ENCODE peak calls at places on chromosomes 3 and 15, in five cellular contexts. K is germinal center, J is right cardiac atrium, U is AG20443, G is neuronal stem cell. L is an unnamed sample.

GRCh38 chr3:20539666-20540460 is 353.9 kb upstream of the SGO1 start:
- DNase-seq in U (no peak), J (no peak), G (no peak), K (no peak), L (no peak)

GRCh38 chr15:94538280-94538679 is 306.9 kb downstream of the MCTP2 start:
- DNase-seq in G (no peak), J (no peak), K (no peak), U (no peak), L (no peak)

GRCh38 chr3:13091898-13092620 is 18.8 kb upstream of the IQSEC1 start:
- DNase-seq in J (peak), K (peak), U (peak), G (peak), L (peak)

GRCh38 chr3:142278451-142278850 is 53.1 kb upstream of the GK5 start:
- DNase-seq in U (peak), K (no peak), G (no peak), J (no peak), L (no peak)

GRCh38 chr15:31352911-31353811 is 26.5 kb downstream of the KLF13 start:
- DNase-seq in J (peak), G (no peak), U (peak), K (peak), L (peak)

GRCh38 chr15:101320501-101321052 is 25.5 kb upstream of the SNRPA1 start:
- DNase-seq in G (peak), J (peak), K (peak), U (peak), L (peak)

GRCh38 chr3:107271787-107272387 is 105.4 kb upstream of the CCDC54 start:
- DNase-seq in G (no peak), U (peak), K (peak), J (no peak), L (peak)

GRCh38 chr3:100891033-100891432 is 102.2 kb downstream of the ABI3BP start:
- DNase-seq in J (no peak), U (no peak), K (no peak), G (no peak), L (no peak)

GRCh38 chr3:40120816-40121215 is 188.7 kb upstream of the EIF1B start:
- DNase-seq in U (peak), J (no peak), G (no peak), K (no peak), L (no peak)

GRCh38 chr3:129592362-129593150 is 13.9 kb downstream of the PLXND1 start:
- DNase-seq in G (no peak), K (peak), J (peak), U (peak), L (no peak)

GRCh38 chr3:111904376-111905241 is 45.5 kb downstream of the PHLDB2 start:
- DNase-seq in K (no peak), J (no peak), U (peak), G (no peak), L (no peak)

GRCh38 chr3:11641683-11642407 is 1.9 kb downstream of the VGLL4 start:
- DNase-seq in J (peak), K (no peak), U (peak), G (no peak), L (peak)

GRCh38 chr15:75636026-75636425 is 4.0 kb downstream of the IMP3 start:
- DNase-seq in K (no peak), G (no peak), U (no peak), J (no peak), L (no peak)

GRCh38 chr3:23761440-23761896 is 44.3 kb upstream of the UBE2E1 start:
- DNase-seq in J (no peak), K (peak), U (peak), G (no peak), L (peak)

GRCh38 chr3:181561605-181562031 is 150.1 kb upstream of the SOX2 start:
- DNase-seq in K (no peak), G (no peak), U (no peak), J (no peak), L (no peak)

GRCh38 chr3:106573605-106574004 is 704.8 kb upstream of the CBLB start:
- DNase-seq in U (no peak), K (no peak), J (no peak), G (no peak), L (no peak)

GRCh38 chr3:105798381-105798934 is 70.4 kb downstream of the CBLB start:
- DNase-seq in K (peak), U (no peak), J (no peak), G (peak), L (peak)

GRCh38 chr3:197339841-197340520 is 41.6 kb upstream of the DLG1 start:
- DNase-seq in J (no peak), K (no peak), U (peak), G (no peak), L (no peak)

GRCh38 chr3:140994316-140994715 is 52.7 kb downstream of the SLC25A36 start:
- DNase-seq in K (no peak), U (no peak), G (no peak), J (no peak), L (no peak)

GRCh38 chr3:38054166-38054991 is 15.4 kb downstream of the DLEC1 start:
- DNase-seq in U (no peak), G (no peak), J (no peak), K (no peak), L (no peak)

GRCh38 chr15:80068578-80068977 is 9.1 kb downstream of the ZFAND6 start:
- DNase-seq in K (no peak), U (peak), J (no peak), G (no peak), L (no peak)

GRCh38 chr3:60217156-60217911 is 1033.9 kb downstream of the FHIT start:
- DNase-seq in J (no peak), K (no peak), G (no peak), U (peak), L (no peak)

GRCh38 chr3:114290911-114291901 is 2.6 kb upstream of the TIGIT start:
- DNase-seq in K (peak), G (peak), U (peak), J (peak), L (peak)

GRCh38 chr3:164451083-164451910 is 627.0 kb downstream of the SI start:
- DNase-seq in G (no peak), J (peak), K (no peak), U (no peak), L (no peak)

GRCh38 chr15:53675832-53676231 is 83.6 kb downstream of the WDR72 start:
- DNase-seq in J (no peak), G (no peak), K (no peak), U (no peak), L (no peak)

GRCh38 chr15:39907216-39907615 is 12.8 kb downstream of the GPR176 start:
- DNase-seq in K (no peak), J (no peak), U (no peak), G (no peak), L (no peak)

GRCh38 chr3:110106805-110107204 is 769.5 kb upstream of the DPPA4 start:
- DNase-seq in J (no peak), U (no peak), K (no peak), G (no peak), L (no peak)

GRCh38 chr3:23836536-23837230 is 30.9 kb downstream of the UBE2E1 start:
- DNase-seq in U (no peak), K (no peak), J (no peak), G (no peak), L (no peak)

GRCh38 chr3:173553635-173554280 is 156.2 kb downstream of the NLGN1 start:
- DNase-seq in K (no peak), U (peak), G (peak), J (no peak), L (no peak)

GRCh38 chr3:32376098-32376497 is 15.6 kb upstream of the CMTM7 start:
- DNase-seq in J (no peak), G (no peak), U (no peak), K (no peak), L (no peak)

GRCh38 chr15:47332481-47332880 is 384.8 kb upstream of the SEMA6D start:
- DNase-seq in G (no peak), K (no peak), J (no peak), U (no peak), L (no peak)